ENCODE peak calls at places on chromosomes 7 and 10, in five cellular contexts. One of them, this sample, is unnamed.

GRCh38 chr10:56823849-56824248 is 462.8 kb upstream of the ZWINT start:
- DNase-seq in hepatocyte: no peak
- DNase-seq in adrenal gland: no peak
- DNase-seq in stomach: no peak
- DNase-seq in fibroblast of lung: no peak
- DNase-seq in this sample: no peak

GRCh38 chr7:151269511-151269910 is 21.0 kb upstream of the SMARCD3 start:
- DNase-seq in hepatocyte: no peak
- DNase-seq in adrenal gland: no peak
- DNase-seq in stomach: no peak
- DNase-seq in fibroblast of lung: no peak
- DNase-seq in this sample: no peak

GRCh38 chr7:75738975-75739795 is 444 bp upstream of the HIP1 start:
- DNase-seq in fibroblast of lung: peak; percentile 99
- DNase-seq in stomach: peak; percentile 100
- DNase-seq in hepatocyte: peak; percentile 100
- DNase-seq in adrenal gland: peak; percentile 100
- DNase-seq in this sample: peak; percentile 100

GRCh38 chr7:23268746-23269145 is 22.2 kb downstream of the GPNMB start:
- DNase-seq in adrenal gland: peak; percentile 82
- DNase-seq in stomach: no peak
- DNase-seq in hepatocyte: no peak
- DNase-seq in fibroblast of lung: no peak
- DNase-seq in this sample: no peak

GRCh38 chr10:20970044-20970443 is 72.9 kb upstream of the NEBL start:
- DNase-seq in hepatocyte: no peak
- DNase-seq in fibroblast of lung: peak; percentile 69
- DNase-seq in stomach: no peak
- DNase-seq in adrenal gland: no peak
- DNase-seq in this sample: no peak

GRCh38 chr7:16550671-16551070 is 24.0 kb downstream of the LRRC72 start:
- DNase-seq in hepatocyte: no peak
- DNase-seq in stomach: no peak
- DNase-seq in adrenal gland: no peak
- DNase-seq in fibroblast of lung: no peak
- DNase-seq in this sample: no peak

GRCh38 chr7:99371376-99371920 is 3.1 kb upstream of the ARPC1B start:
- DNase-seq in fibroblast of lung: no peak
- DNase-seq in hepatocyte: no peak
- DNase-seq in stomach: no peak
- DNase-seq in adrenal gland: no peak
- DNase-seq in this sample: no peak

GRCh38 chr10:123517376-123517775 is 148.8 kb upstream of the GPR26 start:
- DNase-seq in fibroblast of lung: no peak
- DNase-seq in stomach: no peak
- DNase-seq in adrenal gland: no peak
- DNase-seq in hepatocyte: no peak
- DNase-seq in this sample: no peak

GRCh38 chr7:21616796-21617436 is 74.1 kb downstream of the DNAH11 start:
- DNase-seq in fibroblast of lung: peak; percentile 31
- DNase-seq in stomach: no peak
- DNase-seq in adrenal gland: no peak
- DNase-seq in hepatocyte: peak; percentile 60
- DNase-seq in this sample: no peak

GRCh38 chr7:114889646-114890285 is 32.1 kb upstream of the MDFIC start:
- DNase-seq in fibroblast of lung: peak; percentile 96
- DNase-seq in stomach: no peak
- DNase-seq in adrenal gland: peak; percentile 8
- DNase-seq in hepatocyte: peak; percentile 80
- DNase-seq in this sample: no peak

GRCh38 chr7:151076863-151077704 is 3.5 kb downstream of the FASTK start:
- DNase-seq in hepatocyte: no peak
- DNase-seq in adrenal gland: no peak
- DNase-seq in stomach: peak; percentile 47
- DNase-seq in fibroblast of lung: no peak
- DNase-seq in this sample: peak; percentile 76

GRCh38 chr10:94607111-94607510 is 61.5 kb downstream of the HELLS start:
- DNase-seq in adrenal gland: no peak
- DNase-seq in hepatocyte: no peak
- DNase-seq in stomach: no peak
- DNase-seq in fibroblast of lung: no peak
- DNase-seq in this sample: no peak

GRCh38 chr7:94763268-94763667 is 107.3 kb upstream of the SGCE start:
- DNase-seq in hepatocyte: no peak
- DNase-seq in stomach: no peak
- DNase-seq in adrenal gland: no peak
- DNase-seq in fibroblast of lung: peak; percentile 82
- DNase-seq in this sample: no peak

GRCh38 chr10:2296179-2296578 is 558.9 kb upstream of the ADARB2 start:
- DNase-seq in fibroblast of lung: no peak
- DNase-seq in stomach: no peak
- DNase-seq in hepatocyte: no peak
- DNase-seq in adrenal gland: no peak
- DNase-seq in this sample: no peak

GRCh38 chr7:100369105-100369504 is 4.2 kb upstream of the PILRA start:
- DNase-seq in stomach: peak; percentile 58
- DNase-seq in fibroblast of lung: no peak
- DNase-seq in adrenal gland: peak; percentile 72
- DNase-seq in hepatocyte: no peak
- DNase-seq in this sample: no peak

GRCh38 chr10:73991846-73992245 is 6.1 kb upstream of the VCL start:
- DNase-seq in hepatocyte: no peak
- DNase-seq in stomach: peak; percentile 33
- DNase-seq in fibroblast of lung: no peak
- DNase-seq in adrenal gland: peak; percentile 11
- DNase-seq in this sample: no peak

GRCh38 chr10:131963350-131963749 is 18.4 kb downstream of the BNIP3 start:
- DNase-seq in hepatocyte: no peak
- DNase-seq in fibroblast of lung: no peak
- DNase-seq in adrenal gland: no peak
- DNase-seq in stomach: no peak
- DNase-seq in this sample: no peak

GRCh38 chr7:74138334-74138867 is 35.8 kb upstream of the EIF4H start:
- DNase-seq in adrenal gland: no peak
- DNase-seq in hepatocyte: no peak
- DNase-seq in stomach: no peak
- DNase-seq in fibroblast of lung: no peak
- DNase-seq in this sample: no peak

GRCh38 chr10:70579234-70580002 is 23.1 kb downstream of the PRF1 start:
- DNase-seq in hepatocyte: no peak
- DNase-seq in adrenal gland: no peak
- DNase-seq in fibroblast of lung: no peak
- DNase-seq in stomach: no peak
- DNase-seq in this sample: no peak

GRCh38 chr10:75234017-75234682 is 1.6 kb downstream of the COMTD1 start:
- DNase-seq in fibroblast of lung: peak; percentile 83
- DNase-seq in hepatocyte: peak; percentile 97
- DNase-seq in stomach: peak; percentile 99
- DNase-seq in adrenal gland: peak; percentile 95
- DNase-seq in this sample: peak; percentile 91

GRCh38 chr7:72035275-72035674 is 376.9 kb downstream of the CALN1 start:
- DNase-seq in hepatocyte: no peak
- DNase-seq in stomach: no peak
- DNase-seq in fibroblast of lung: no peak
- DNase-seq in adrenal gland: no peak
- DNase-seq in this sample: no peak

GRCh38 chr7:72038022-72038732 is 374.0 kb downstream of the CALN1 start:
- DNase-seq in adrenal gland: no peak
- DNase-seq in fibroblast of lung: no peak
- DNase-seq in hepatocyte: no peak
- DNase-seq in stomach: no peak
- DNase-seq in this sample: no peak

GRCh38 chr7:72040641-72041040 is 371.5 kb downstream of the CALN1 start:
- DNase-seq in adrenal gland: no peak
- DNase-seq in stomach: no peak
- DNase-seq in hepatocyte: no peak
- DNase-seq in fibroblast of lung: no peak
- DNase-seq in this sample: no peak

GRCh38 chr7:72039460-72039859 is 372.7 kb downstream of the CALN1 start:
- DNase-seq in hepatocyte: no peak
- DNase-seq in stomach: no peak
- DNase-seq in adrenal gland: no peak
- DNase-seq in fibroblast of lung: no peak
- DNase-seq in this sample: no peak

GRCh38 chr7:72037494-72037893 is 374.6 kb downstream of the CALN1 start:
- DNase-seq in stomach: no peak
- DNase-seq in fibroblast of lung: no peak
- DNase-seq in hepatocyte: no peak
- DNase-seq in adrenal gland: no peak
- DNase-seq in this sample: no peak
- H3K9me3 ChIP-seq in stomach: peaks cover 3% of the 10 kb centered on the region
- H3K9me3 ChIP-seq in fibroblast of lung: no peaks in the 10 kb centered on the region
- H3K9me3 ChIP-seq in hepatocyte: no peaks in the 10 kb centered on the region
- H3K9me3 ChIP-seq in adrenal gland: no peaks in the 10 kb centered on the region
- H3K9me3 ChIP-seq in this sample: peaks cover 4% of the 10 kb centered on the region

DNA sequence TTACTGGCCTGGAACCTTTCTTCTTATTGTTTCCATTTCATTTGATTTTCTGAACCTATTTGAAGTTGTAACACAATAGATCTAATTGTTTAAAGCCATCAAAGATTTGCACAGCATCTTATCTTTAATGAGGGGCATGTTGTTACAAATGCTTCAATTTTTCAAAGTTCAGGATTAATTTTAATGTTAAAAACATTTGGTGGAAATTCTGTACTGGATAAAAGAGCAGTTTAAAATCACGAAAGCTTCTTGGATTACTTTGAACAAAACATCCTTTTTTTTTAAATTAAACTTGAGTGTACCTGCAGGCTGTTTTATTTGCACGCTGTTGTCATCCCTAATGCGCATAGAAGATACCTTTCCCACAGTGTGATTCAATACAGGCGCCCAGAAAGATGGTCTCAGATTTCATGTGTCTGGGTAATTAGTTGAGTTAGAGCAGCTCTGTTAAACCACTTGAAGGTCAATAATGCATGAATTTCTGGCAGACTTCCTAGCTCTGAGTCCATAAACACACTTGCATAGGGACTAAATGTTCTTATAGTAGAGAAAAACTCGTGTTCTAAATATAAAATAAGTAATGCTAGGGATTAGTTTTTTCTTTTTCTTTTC is 29.3 kb upstream of the DDX50 start:
- DNase-seq in adrenal gland: peak; percentile 4
- DNase-seq in fibroblast of lung: peak; percentile 99
- DNase-seq in hepatocyte: peak; percentile 75
- DNase-seq in stomach: no peak
- DNase-seq in this sample: peak; percentile 58
- H3K4me3 ChIP-seq in adrenal gland: no peak overlapping the region
- H3K4me3 ChIP-seq in fibroblast of lung: no peak overlapping the region
- H3K4me3 ChIP-seq in hepatocyte: no peak overlapping the region
- H3K4me3 ChIP-seq in stomach: no peak overlapping the region
- H3K4me3 ChIP-seq in this sample: peak overlapping the region; percentile 21

GRCh38 chr10:126065751-126066150 is 169.4 kb downstream of the FANK1 start:
- DNase-seq in adrenal gland: no peak
- DNase-seq in hepatocyte: no peak
- DNase-seq in fibroblast of lung: no peak
- DNase-seq in stomach: no peak
- DNase-seq in this sample: no peak
- H3K9me3 ChIP-seq in adrenal gland: no peaks in the 10 kb centered on the region
- H3K9me3 ChIP-seq in hepatocyte: no peaks in the 10 kb centered on the region
- H3K9me3 ChIP-seq in fibroblast of lung: no peaks in the 10 kb centered on the region
- H3K9me3 ChIP-seq in stomach: no peaks in the 10 kb centered on the region
- H3K9me3 ChIP-seq in this sample: no peaks in the 10 kb centered on the region

GRCh38 chr7:157568785-157569584 is 232.2 kb downstream of the DNAJB6 start:
- DNase-seq in stomach: peak; percentile 29
- DNase-seq in adrenal gland: peak; percentile 35
- DNase-seq in hepatocyte: peak; percentile 47
- DNase-seq in fibroblast of lung: peak; percentile 28
- DNase-seq in this sample: peak; percentile 41
- H3K4me3 ChIP-seq in stomach: peak overlapping the region; percentile 48
- H3K4me3 ChIP-seq in adrenal gland: peak overlapping the region; percentile 40
- H3K4me3 ChIP-seq in hepatocyte: peak overlapping the region; percentile 55
- H3K4me3 ChIP-seq in fibroblast of lung: peak overlapping the region; percentile 53
- H3K4me3 ChIP-seq in this sample: peak overlapping the region; percentile 71